ENCODE peak calls at places on chromosomes 5 and 9, in six cellular contexts. S, K, E, L, Y and T are unnamed samples.

GRCh38 chr5:16593013-16593412 is 23.8 kb downstream of the RETREG1 start:
- DNase-seq in S (no peak), K (no peak), E (no peak), L (no peak), Y (no peak), T (no peak)

GRCh38 chr5:108945094-108945493 is 197.4 kb downstream of the FER start:
- DNase-seq in S (no peak), K (no peak), E (no peak), L (no peak), Y (no peak), T (no peak)

GRCh38 chr9:128552744-128553221 is 396 bp downstream of the SPTAN1 start:
- DNase-seq in S (no peak), K (peak; percentile 65), E (peak; percentile 56), L (peak; percentile 41), Y (no peak), T (peak; percentile 53)

GRCh38 chr9:33184947-33185346 is 17.8 kb upstream of the B4GALT1 start:
- DNase-seq in S (no peak), K (no peak), E (no peak), L (peak; percentile 91), Y (no peak), T (no peak)

GRCh38 chr9:92234503-92234902 is 59.0 kb downstream of the IARS1 start:
- DNase-seq in S (no peak), K (no peak), E (no peak), L (no peak), Y (no peak), T (no peak)

GRCh38 chr9:18437315-18438200 is 36.4 kb upstream of the ADAMTSL1 start:
- DNase-seq in S (peak; percentile 65), K (peak; percentile 77), E (no peak), L (no peak), Y (peak; percentile 49), T (no peak)

GRCh38 chr5:14775857-14776256 is 95.7 kb downstream of the ANKH start:
- DNase-seq in S (peak; percentile 42), K (no peak), E (no peak), L (no peak), Y (no peak), T (no peak)

GRCh38 chr9:100066539-100066938 is 32.3 kb downstream of the ERP44 start:
- DNase-seq in S (peak; percentile 51), K (peak; percentile 12), E (no peak), L (no peak), Y (peak; percentile 86), T (no peak)

GRCh38 chr5:178116406-178116885 is 3.1 kb downstream of the N4BP3 start:
- DNase-seq in S (no peak), K (no peak), E (peak; percentile 68), L (peak; percentile 50), Y (no peak), T (no peak)

GRCh38 chr9:5851445-5851844 is 18.5 kb upstream of the ERMP1 start:
- DNase-seq in S (peak; percentile 60), K (no peak), E (no peak), L (peak; percentile 40), Y (peak; percentile 83), T (no peak)

GRCh38 chr5:68436686-68437520 is 221.3 kb downstream of the PIK3R1 start:
- DNase-seq in S (peak; percentile 45), K (peak; percentile 83), E (no peak), L (peak; percentile 51), Y (peak; percentile 77), T (no peak)

GRCh38 chr5:112555691-112556090 is 136.6 kb upstream of the EPB41L4A start:
- DNase-seq in S (peak; percentile 57), K (no peak), E (no peak), L (no peak), Y (peak; percentile 30), T (no peak)

GRCh38 chr5:42518595-42519067 is 95.4 kb downstream of the GHR start:
- DNase-seq in S (peak; percentile 3), K (peak; percentile 54), E (no peak), L (peak; percentile 9), Y (peak; percentile 30), T (no peak)

GRCh38 chr5:133381571-133382365 is 230.6 kb downstream of the FSTL4 start:
- DNase-seq in S (no peak), K (no peak), E (peak; percentile 15), L (no peak), Y (no peak), T (no peak)

GRCh38 chr5:154228696-154229095 is 38.2 kb downstream of the GALNT10 start:
- DNase-seq in S (no peak), K (no peak), E (no peak), L (no peak), Y (no peak), T (no peak)

GRCh38 chr9:111386386-111386785 is 56.4 kb upstream of the OR2K2 start:
- DNase-seq in S (no peak), K (no peak), E (no peak), L (no peak), Y (no peak), T (no peak)

GRCh38 chr9:36086442-36086841 is 49.7 kb downstream of the RECK start:
- DNase-seq in S (no peak), K (no peak), E (no peak), L (no peak), Y (no peak), T (no peak)

GRCh38 chr9:133769511-133770075 is 31.4 kb upstream of the SARDH start:
- DNase-seq in S (no peak), K (no peak), E (peak; percentile 24), L (no peak), Y (no peak), T (no peak)

GRCh38 chr5:152632380-152632779 is 227.3 kb upstream of the NMUR2 start:
- DNase-seq in S (no peak), K (no peak), E (no peak), L (peak; percentile 86), Y (no peak), T (no peak)

GRCh38 chr5:135318924-135319323 is 80.1 kb downstream of the MACROH2A1 start:
- DNase-seq in S (no peak), K (no peak), E (peak; percentile 7), L (no peak), Y (no peak), T (no peak)

GRCh38 chr5:145797336-145797735 is 37.8 kb downstream of the PRELID2 start:
- DNase-seq in S (peak; percentile 59), K (peak; percentile 57), E (no peak), L (no peak), Y (peak; percentile 88), T (no peak)

GRCh38 chr5:145793574-145793973 is 41.6 kb downstream of the PRELID2 start:
- DNase-seq in S (no peak), K (no peak), E (no peak), L (no peak), Y (no peak), T (no peak)

GRCh38 chr5:145800181-145800580 is 35.0 kb downstream of the PRELID2 start:
- DNase-seq in S (no peak), K (no peak), E (no peak), L (no peak), Y (no peak), T (no peak)

GRCh38 chr5:145792840-145793239 is 42.3 kb downstream of the PRELID2 start:
- DNase-seq in S (no peak), K (no peak), E (no peak), L (no peak), Y (no peak), T (no peak)

DNA sequence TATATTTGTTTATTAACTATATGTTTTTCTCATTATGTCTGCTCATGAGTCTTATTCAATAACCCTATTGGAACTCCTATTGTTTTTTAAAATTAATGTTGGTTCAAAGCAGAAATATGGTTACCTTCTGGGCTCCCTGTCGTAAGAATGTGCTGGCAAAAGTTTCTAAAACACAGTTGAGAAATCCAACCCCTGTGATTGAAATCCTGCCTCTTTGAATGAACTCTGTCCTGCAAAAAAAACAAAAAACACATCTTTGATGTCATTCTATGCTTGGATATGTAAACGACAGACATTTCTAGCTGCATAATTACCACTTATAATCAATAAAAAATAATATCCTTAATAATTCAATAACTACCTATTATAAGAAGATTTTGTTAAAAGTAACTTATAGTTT is 38.8 kb downstream of the PRELID2 start:
- DNase-seq in S (no peak), K (no peak), E (no peak), L (no peak), Y (no peak), T (no peak)
- H3K27ac ChIP-seq in S (no peak overlapping the region), K (no peak overlapping the region), E (no peak overlapping the region), L (no peak overlapping the region), Y (no peak overlapping the region), T (no peak overlapping the region)

GRCh38 chr5:43556857-43557593 is at the start of gene PAIP1:
- DNase-seq in S (peak; percentile 86), K (peak; percentile 94), E (peak; percentile 81), L (peak; percentile 94), Y (peak; percentile 92), T (peak; percentile 83)
- H3K4ac ChIP-seq in S (peak within 1 kb of the TSS; percentile 85), K (peak within 1 kb of the TSS; percentile 95), E (peak within 1 kb of the TSS; percentile 99), L (peak within 1 kb of the TSS; percentile 100), Y (peak within 1 kb of the TSS; percentile 19), T (no peak within 1 kb of the TSS)

GRCh38 chr9:122396622-122397148 is 25.9 kb downstream of the PTGS1 start:
- DNase-seq in S (peak; percentile 29), K (no peak), E (no peak), L (no peak), Y (no peak), T (no peak)

GRCh38 chr9:122392284-122392683 is 21.5 kb downstream of the PTGS1 start:
- DNase-seq in S (no peak), K (no peak), E (no peak), L (no peak), Y (no peak), T (no peak)

GRCh38 chr9:122393284-122393983 is 22.6 kb downstream of the PTGS1 start:
- DNase-seq in S (no peak), K (no peak), E (no peak), L (no peak), Y (no peak), T (no peak)

GRCh38 chr9:122392714-122393113 is 21.9 kb downstream of the PTGS1 start:
- DNase-seq in S (no peak), K (no peak), E (no peak), L (no peak), Y (no peak), T (no peak)

DNA sequence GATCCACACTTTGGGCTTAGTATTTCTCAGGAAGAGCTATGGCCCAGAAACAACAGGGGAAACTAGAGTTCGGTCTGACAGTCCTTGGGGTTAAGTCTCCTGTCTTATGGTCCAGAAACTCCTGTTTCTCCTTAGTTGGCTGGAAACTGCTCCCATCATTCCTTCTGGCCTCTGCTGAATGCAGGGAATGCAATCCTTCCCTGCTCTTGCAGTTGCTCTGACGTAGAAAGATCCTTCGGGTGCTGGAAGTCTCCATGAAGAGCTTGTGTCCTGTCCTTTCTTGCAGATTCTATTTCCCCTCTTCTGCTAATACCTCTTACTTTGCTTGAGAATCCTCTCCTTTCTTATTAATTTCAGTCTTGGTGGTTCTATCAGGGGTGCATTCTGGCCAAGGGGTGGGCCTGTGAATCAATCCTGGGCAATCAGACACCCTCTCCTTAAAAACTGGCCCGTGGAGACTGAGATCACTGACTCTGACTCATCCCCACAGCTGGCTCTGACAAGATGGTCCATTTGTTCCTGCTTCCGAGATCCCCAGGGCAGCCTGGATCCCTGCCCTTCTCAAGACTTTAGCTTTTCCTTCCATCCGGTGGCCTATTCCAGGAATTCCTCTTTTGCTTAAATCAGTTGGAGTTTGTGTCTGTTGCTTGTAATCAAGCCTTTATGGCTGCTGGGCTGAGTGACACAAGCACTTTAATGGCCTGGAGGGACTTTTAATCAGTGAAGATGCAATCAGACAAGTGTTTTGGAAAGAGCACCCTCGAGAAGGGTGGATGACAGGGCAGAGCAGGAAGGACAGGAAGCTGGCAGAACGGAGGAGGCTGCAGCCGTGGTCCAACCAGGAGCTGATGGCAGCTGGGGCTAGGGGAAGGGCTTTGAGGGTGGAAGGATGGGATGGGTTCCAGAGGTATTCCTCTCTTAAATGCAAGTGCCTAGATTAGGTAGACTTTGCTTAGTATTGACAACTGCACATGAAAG is 23.7 kb downstream of the PTGS1 start:
- DNase-seq in S (peak; percentile 95), K (no peak), E (no peak), L (no peak), Y (peak; percentile 58), T (no peak)
- H3K27ac ChIP-seq in S (peak overlapping the region; percentile 84), K (no peak overlapping the region), E (no peak overlapping the region), L (no peak overlapping the region), Y (peak overlapping the region; percentile 24), T (no peak overlapping the region)

GRCh38 chr5:75412111-75412990 is 75.3 kb downstream of the HMGCR start:
- DNase-seq in S (peak; percentile 91), K (peak; percentile 10), E (no peak), L (no peak), Y (peak; percentile 67), T (no peak)
- H3K4ac ChIP-seq in S (no peak overlapping the region), K (no peak overlapping the region), E (no peak overlapping the region), L (no peak overlapping the region), Y (no peak overlapping the region), T (no peak overlapping the region)